ENCODE peak calls at places on chromosomes 5 and 9, in four cellular contexts. L, Z, T and R are unnamed samples.

GRCh38 chr5:83567741-83568530 is 96.4 kb downstream of the VCAN start:
- DNase-seq in T (no peak), L (no peak), Z (peak), R (no peak)

GRCh38 chr5:115531787-115532367 is 12.7 kb downstream of the FEM1C start:
- DNase-seq in T (no peak), Z (no peak), L (no peak), R (no peak)

GRCh38 chr5:179287071-179287470 is 58.2 kb downstream of the ADAMTS2 start:
- DNase-seq in Z (no peak), L (no peak), T (no peak), R (no peak)

GRCh38 chr5:31966931-31967330 is 207.2 kb downstream of the GOLPH3 start:
- DNase-seq in T (no peak), L (no peak), Z (no peak), R (no peak)

GRCh38 chr5:73189816-73190451 is 16.9 kb downstream of the TMEM174 start:
- DNase-seq in T (peak), Z (no peak), L (no peak), R (no peak)

GRCh38 chr5:138449501-138450239 is 10.8 kb downstream of the REEP2 start:
- DNase-seq in T (peak), L (peak), Z (peak), R (peak)

GRCh38 chr5:21654-22233 is 70.2 kb upstream of the PLEKHG4B start:
- DNase-seq in T (no peak), Z (no peak), L (peak), R (peak)

GRCh38 chr5:148179234-148179824 is 11.0 kb downstream of the SPINK14 start:
- DNase-seq in T (peak), L (peak), Z (peak), R (peak)

GRCh38 chr5:119319401-119319800 is 36.4 kb upstream of the TNFAIP8 start:
- DNase-seq in T (peak), L (no peak), Z (no peak), R (peak)

GRCh38 chr5:124162782-124163532 is 583.5 kb downstream of the ZNF608 start:
- DNase-seq in T (no peak), Z (peak), L (no peak), R (peak)

GRCh38 chr5:138159666-138160065 is 18.8 kb downstream of the BRD8 start:
- DNase-seq in L (no peak), T (no peak), Z (no peak), R (no peak)

GRCh38 chr9:137277329-137278041 is at the start of gene TOR4A:
- DNase-seq in L (peak), Z (peak), T (peak), R (peak)
- TF ChIP-seq MAX in L (peak), Z (no peak), T (peak), R (no peak)

DNA sequence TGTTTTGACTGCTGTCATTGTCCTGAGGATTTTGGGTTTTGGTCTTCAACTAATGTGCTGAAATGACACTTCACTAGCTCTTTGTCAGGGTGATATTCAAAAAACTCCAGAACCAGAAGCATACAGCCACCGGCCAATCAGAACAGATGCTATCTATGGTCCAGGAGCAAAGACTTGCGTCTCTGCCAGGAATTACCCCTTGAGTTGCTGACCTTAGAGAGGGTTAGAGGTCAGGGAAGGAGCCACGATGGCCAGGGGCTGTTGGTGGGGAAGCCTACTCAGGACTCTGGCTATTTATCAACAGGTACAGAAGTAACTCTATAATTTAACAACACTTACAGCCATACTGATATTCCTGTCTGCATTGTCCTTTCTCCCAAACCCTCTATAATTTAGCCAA is 356.8 kb downstream of the EFNA5 start:
- DNase-seq in L (no peak), Z (no peak), T (no peak), R (no peak)
- TF ChIP-seq MYC in L (no peak), Z (no peak), T (no peak), R (no peak)

DNA sequence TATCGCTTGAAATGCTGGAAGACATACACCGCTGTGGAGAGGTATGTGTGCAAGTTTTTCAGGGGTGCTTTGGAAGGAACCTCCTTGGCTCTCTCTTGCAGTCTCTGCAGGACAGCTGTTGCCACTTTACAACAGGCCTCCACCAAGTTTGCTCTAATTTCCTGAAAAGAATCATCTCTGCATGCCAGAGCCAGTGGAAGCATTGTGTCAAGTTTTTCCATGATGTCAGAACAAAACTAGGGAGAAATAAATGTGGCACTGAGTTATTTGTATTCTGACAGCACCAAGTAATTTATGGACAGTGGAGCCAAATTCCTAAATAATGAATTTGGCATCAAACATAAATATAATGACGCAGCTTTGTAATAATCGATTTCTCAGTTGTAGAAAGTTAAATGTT is 146.9 kb downstream of the KIAA0825 start:
- DNase-seq in T (no peak), L (no peak), Z (peak), R (no peak)
- TF ChIP-seq MAX in T (no peak), L (no peak), Z (no peak), R (no peak)

DNA sequence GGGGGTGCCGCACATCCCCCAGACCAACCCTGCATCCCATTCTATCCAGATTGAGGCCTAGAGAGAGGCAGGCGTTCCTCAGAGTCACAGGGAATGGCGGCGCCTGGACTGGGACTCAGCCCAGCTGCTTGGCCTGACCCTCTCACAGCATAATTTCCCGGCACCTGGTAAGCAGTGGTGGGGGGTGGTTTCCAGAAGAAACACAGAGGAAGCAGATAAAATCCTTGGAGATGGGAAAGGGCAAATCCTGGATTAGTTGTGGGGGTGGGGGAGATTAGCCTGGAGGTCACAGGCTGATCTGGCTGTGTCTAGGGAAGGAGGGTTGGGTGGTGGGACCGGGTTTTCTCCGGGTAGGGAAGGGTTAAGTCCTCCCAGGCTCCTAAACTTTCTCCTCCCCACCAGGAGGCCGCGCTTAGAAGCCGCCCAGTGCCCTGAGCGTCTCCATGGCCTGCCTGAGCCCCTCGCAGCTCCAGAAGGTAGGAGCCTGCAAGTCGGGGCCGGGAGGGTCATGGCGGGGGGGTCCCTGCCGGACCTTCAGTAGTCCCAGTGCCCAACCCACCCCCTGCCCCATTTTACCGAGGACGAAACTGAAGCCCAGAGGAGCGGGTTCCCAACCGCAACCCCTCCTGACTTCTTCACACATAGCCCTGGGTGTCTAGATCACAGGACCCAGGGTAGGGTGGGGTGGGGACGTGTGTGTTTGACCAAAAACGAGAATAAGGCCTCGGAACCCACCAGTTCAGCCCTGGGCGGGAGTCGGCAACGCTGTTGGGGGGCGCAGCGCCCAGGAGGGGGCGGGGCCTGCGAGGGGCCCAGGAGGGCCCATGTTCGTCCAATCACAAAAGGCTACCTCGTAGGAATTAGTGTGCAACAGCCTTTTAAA is 1.3 kb downstream of the PHYHD1 start:
- DNase-seq in L (no peak), T (no peak), Z (peak), R (no peak)
- TF ChIP-seq MYC in L (no peak), T (no peak), Z (no peak), R (no peak)